ENCODE peak calls at places on chromosome 5, in six cellular contexts. One of them, this sample, is unnamed.

GRCh38 chr5:36688722-36689121 is 82.3 kb downstream of the SLC1A3 start:
- DNase-seq in colonic mucosa: no peak
- DNase-seq in stimulated activated naive CD4-positive, alpha-beta T cell treated with Interleukin-2 at 50 U/mL for 16 hours: no peak
- DNase-seq in activated CD4-positive, CD25-positive, alpha-beta regulatory T cell: no peak
- DNase-seq in KG1: peak
- DNase-seq in iPS-NIHi11: peak
- DNase-seq in this sample: no peak

GRCh38 chr5:95445442-95445841 is 54.3 kb downstream of the FAM81B start:
- DNase-seq in colonic mucosa: no peak
- DNase-seq in activated CD4-positive, CD25-positive, alpha-beta regulatory T cell: no peak
- DNase-seq in KG1: no peak
- DNase-seq in iPS-NIHi11: no peak
- DNase-seq in stimulated activated naive CD4-positive, alpha-beta T cell treated with Interleukin-2 at 50 U/mL for 16 hours: no peak
- DNase-seq in this sample: no peak

GRCh38 chr5:42787845-42788244 is 23.8 kb downstream of the SELENOP start:
- DNase-seq in activated CD4-positive, CD25-positive, alpha-beta regulatory T cell: no peak
- DNase-seq in iPS-NIHi11: no peak
- DNase-seq in KG1: no peak
- DNase-seq in colonic mucosa: no peak
- DNase-seq in stimulated activated naive CD4-positive, alpha-beta T cell treated with Interleukin-2 at 50 U/mL for 16 hours: no peak
- DNase-seq in this sample: no peak

GRCh38 chr5:88833371-88834107 is 49.4 kb downstream of the MEF2C start:
- DNase-seq in activated CD4-positive, CD25-positive, alpha-beta regulatory T cell: no peak
- DNase-seq in KG1: no peak
- DNase-seq in colonic mucosa: no peak
- DNase-seq in stimulated activated naive CD4-positive, alpha-beta T cell treated with Interleukin-2 at 50 U/mL for 16 hours: peak
- DNase-seq in iPS-NIHi11: no peak
- DNase-seq in this sample: no peak

GRCh38 chr5:31771045-31771444 is 132.1 kb downstream of the PDZD2 start:
- DNase-seq in stimulated activated naive CD4-positive, alpha-beta T cell treated with Interleukin-2 at 50 U/mL for 16 hours: no peak
- DNase-seq in KG1: no peak
- DNase-seq in activated CD4-positive, CD25-positive, alpha-beta regulatory T cell: no peak
- DNase-seq in iPS-NIHi11: no peak
- DNase-seq in colonic mucosa: no peak
- DNase-seq in this sample: no peak

GRCh38 chr5:79878721-79879336 is 112.2 kb downstream of the MTX3 start:
- DNase-seq in KG1: no peak
- DNase-seq in colonic mucosa: no peak
- DNase-seq in stimulated activated naive CD4-positive, alpha-beta T cell treated with Interleukin-2 at 50 U/mL for 16 hours: no peak
- DNase-seq in iPS-NIHi11: peak
- DNase-seq in activated CD4-positive, CD25-positive, alpha-beta regulatory T cell: no peak
- DNase-seq in this sample: no peak

GRCh38 chr5:9835121-9835770 is 205.1 kb upstream of the TAS2R1 start:
- DNase-seq in iPS-NIHi11: peak
- DNase-seq in colonic mucosa: no peak
- DNase-seq in activated CD4-positive, CD25-positive, alpha-beta regulatory T cell: no peak
- DNase-seq in stimulated activated naive CD4-positive, alpha-beta T cell treated with Interleukin-2 at 50 U/mL for 16 hours: no peak
- DNase-seq in KG1: no peak
- DNase-seq in this sample: no peak

GRCh38 chr5:92022414-92022813 is 639.3 kb upstream of the ARRDC3 start:
- DNase-seq in KG1: no peak
- DNase-seq in iPS-NIHi11: no peak
- DNase-seq in stimulated activated naive CD4-positive, alpha-beta T cell treated with Interleukin-2 at 50 U/mL for 16 hours: no peak
- DNase-seq in colonic mucosa: no peak
- DNase-seq in activated CD4-positive, CD25-positive, alpha-beta regulatory T cell: no peak
- DNase-seq in this sample: no peak

GRCh38 chr5:43042176-43042625 is 2.1 kb upstream of the ANXA2R start:
- DNase-seq in iPS-NIHi11: no peak
- DNase-seq in KG1: no peak
- DNase-seq in activated CD4-positive, CD25-positive, alpha-beta regulatory T cell: peak
- DNase-seq in stimulated activated naive CD4-positive, alpha-beta T cell treated with Interleukin-2 at 50 U/mL for 16 hours: peak
- DNase-seq in colonic mucosa: peak
- DNase-seq in this sample: no peak

GRCh38 chr5:132469380-132470372 is 20.9 kb downstream of the IRF1 start:
- DNase-seq in KG1: no peak
- DNase-seq in iPS-NIHi11: no peak
- DNase-seq in activated CD4-positive, CD25-positive, alpha-beta regulatory T cell: no peak
- DNase-seq in colonic mucosa: no peak
- DNase-seq in stimulated activated naive CD4-positive, alpha-beta T cell treated with Interleukin-2 at 50 U/mL for 16 hours: no peak
- DNase-seq in this sample: no peak

GRCh38 chr5:34639852-34640626 is 16.1 kb upstream of the RAI14 start:
- DNase-seq in activated CD4-positive, CD25-positive, alpha-beta regulatory T cell: no peak
- DNase-seq in stimulated activated naive CD4-positive, alpha-beta T cell treated with Interleukin-2 at 50 U/mL for 16 hours: no peak
- DNase-seq in KG1: no peak
- DNase-seq in colonic mucosa: no peak
- DNase-seq in iPS-NIHi11: no peak
- DNase-seq in this sample: no peak

GRCh38 chr5:25091917-25092316 is 447.1 kb upstream of the CDH10 start:
- DNase-seq in KG1: no peak
- DNase-seq in stimulated activated naive CD4-positive, alpha-beta T cell treated with Interleukin-2 at 50 U/mL for 16 hours: no peak
- DNase-seq in activated CD4-positive, CD25-positive, alpha-beta regulatory T cell: no peak
- DNase-seq in iPS-NIHi11: no peak
- DNase-seq in colonic mucosa: no peak
- DNase-seq in this sample: no peak

GRCh38 chr5:61919920-61920319 is 386.1 kb upstream of the KIF2A start:
- DNase-seq in iPS-NIHi11: no peak
- DNase-seq in KG1: no peak
- DNase-seq in stimulated activated naive CD4-positive, alpha-beta T cell treated with Interleukin-2 at 50 U/mL for 16 hours: no peak
- DNase-seq in colonic mucosa: no peak
- DNase-seq in activated CD4-positive, CD25-positive, alpha-beta regulatory T cell: no peak
- DNase-seq in this sample: peak

GRCh38 chr5:163760498-163760897 is 255.1 kb downstream of the MAT2B start:
- DNase-seq in stimulated activated naive CD4-positive, alpha-beta T cell treated with Interleukin-2 at 50 U/mL for 16 hours: no peak
- DNase-seq in iPS-NIHi11: no peak
- DNase-seq in KG1: no peak
- DNase-seq in colonic mucosa: no peak
- DNase-seq in activated CD4-positive, CD25-positive, alpha-beta regulatory T cell: no peak
- DNase-seq in this sample: peak

GRCh38 chr5:128597151-128597550 is 59.1 kb upstream of the FBN2 start:
- DNase-seq in stimulated activated naive CD4-positive, alpha-beta T cell treated with Interleukin-2 at 50 U/mL for 16 hours: no peak
- DNase-seq in activated CD4-positive, CD25-positive, alpha-beta regulatory T cell: no peak
- DNase-seq in KG1: no peak
- DNase-seq in iPS-NIHi11: no peak
- DNase-seq in colonic mucosa: no peak
- DNase-seq in this sample: no peak

GRCh38 chr5:79736528-79737514 is 47.2 kb downstream of the CMYA5 start:
- DNase-seq in colonic mucosa: no peak
- DNase-seq in stimulated activated naive CD4-positive, alpha-beta T cell treated with Interleukin-2 at 50 U/mL for 16 hours: no peak
- DNase-seq in iPS-NIHi11: no peak
- DNase-seq in KG1: no peak
- DNase-seq in activated CD4-positive, CD25-positive, alpha-beta regulatory T cell: no peak
- DNase-seq in this sample: no peak

GRCh38 chr5:157827429-157827828 is 31.5 kb downstream of the CLINT1 start:
- DNase-seq in colonic mucosa: no peak
- DNase-seq in stimulated activated naive CD4-positive, alpha-beta T cell treated with Interleukin-2 at 50 U/mL for 16 hours: no peak
- DNase-seq in iPS-NIHi11: no peak
- DNase-seq in KG1: no peak
- DNase-seq in activated CD4-positive, CD25-positive, alpha-beta regulatory T cell: no peak
- DNase-seq in this sample: no peak

GRCh38 chr5:178940569-178941360 is at the start of gene ZNF454:
- DNase-seq in activated CD4-positive, CD25-positive, alpha-beta regulatory T cell: no peak
- DNase-seq in stimulated activated naive CD4-positive, alpha-beta T cell treated with Interleukin-2 at 50 U/mL for 16 hours: no peak
- DNase-seq in colonic mucosa: peak
- DNase-seq in KG1: no peak
- DNase-seq in iPS-NIHi11: peak
- DNase-seq in this sample: peak

GRCh38 chr5:172334641-172335040 is 51.1 kb upstream of the UBTD2 start:
- DNase-seq in iPS-NIHi11: no peak
- DNase-seq in stimulated activated naive CD4-positive, alpha-beta T cell treated with Interleukin-2 at 50 U/mL for 16 hours: no peak
- DNase-seq in activated CD4-positive, CD25-positive, alpha-beta regulatory T cell: no peak
- DNase-seq in colonic mucosa: no peak
- DNase-seq in KG1: no peak
- DNase-seq in this sample: no peak

GRCh38 chr5:178376906-178377582 is 144.4 kb upstream of the PHYKPL start:
- DNase-seq in KG1: no peak
- DNase-seq in colonic mucosa: no peak
- DNase-seq in activated CD4-positive, CD25-positive, alpha-beta regulatory T cell: no peak
- DNase-seq in stimulated activated naive CD4-positive, alpha-beta T cell treated with Interleukin-2 at 50 U/mL for 16 hours: no peak
- DNase-seq in iPS-NIHi11: no peak
- DNase-seq in this sample: no peak

GRCh38 chr5:51302358-51302757 is 80.9 kb upstream of the ISL1 start:
- DNase-seq in colonic mucosa: no peak
- DNase-seq in stimulated activated naive CD4-positive, alpha-beta T cell treated with Interleukin-2 at 50 U/mL for 16 hours: no peak
- DNase-seq in iPS-NIHi11: peak
- DNase-seq in activated CD4-positive, CD25-positive, alpha-beta regulatory T cell: no peak
- DNase-seq in KG1: no peak
- DNase-seq in this sample: no peak

GRCh38 chr5:179143446-179143845 is 83.3 kb downstream of the ZNF354C start:
- DNase-seq in KG1: no peak
- DNase-seq in activated CD4-positive, CD25-positive, alpha-beta regulatory T cell: no peak
- DNase-seq in colonic mucosa: no peak
- DNase-seq in iPS-NIHi11: peak
- DNase-seq in stimulated activated naive CD4-positive, alpha-beta T cell treated with Interleukin-2 at 50 U/mL for 16 hours: no peak
- DNase-seq in this sample: no peak

GRCh38 chr5:132410451-132411381 is 41.2 kb downstream of the SLC22A5 start:
- DNase-seq in KG1: peak
- DNase-seq in stimulated activated naive CD4-positive, alpha-beta T cell treated with Interleukin-2 at 50 U/mL for 16 hours: peak
- DNase-seq in colonic mucosa: peak
- DNase-seq in iPS-NIHi11: peak
- DNase-seq in activated CD4-positive, CD25-positive, alpha-beta regulatory T cell: peak
- DNase-seq in this sample: no peak

GRCh38 chr5:642481-642880 is 30.3 kb downstream of the CEP72 start:
- DNase-seq in colonic mucosa: no peak
- DNase-seq in activated CD4-positive, CD25-positive, alpha-beta regulatory T cell: no peak
- DNase-seq in stimulated activated naive CD4-positive, alpha-beta T cell treated with Interleukin-2 at 50 U/mL for 16 hours: no peak
- DNase-seq in iPS-NIHi11: no peak
- DNase-seq in KG1: no peak
- DNase-seq in this sample: no peak

GRCh38 chr5:113035096-113035495 is 58.5 kb downstream of the DCP2 start:
- DNase-seq in activated CD4-positive, CD25-positive, alpha-beta regulatory T cell: no peak
- DNase-seq in KG1: no peak
- DNase-seq in stimulated activated naive CD4-positive, alpha-beta T cell treated with Interleukin-2 at 50 U/mL for 16 hours: no peak
- DNase-seq in colonic mucosa: no peak
- DNase-seq in iPS-NIHi11: no peak
- DNase-seq in this sample: no peak

GRCh38 chr5:110018509-110018908 is 328.8 kb downstream of the MAN2A1 start:
- DNase-seq in activated CD4-positive, CD25-positive, alpha-beta regulatory T cell: no peak
- DNase-seq in iPS-NIHi11: no peak
- DNase-seq in stimulated activated naive CD4-positive, alpha-beta T cell treated with Interleukin-2 at 50 U/mL for 16 hours: no peak
- DNase-seq in KG1: no peak
- DNase-seq in colonic mucosa: no peak
- DNase-seq in this sample: no peak

GRCh38 chr5:37665272-37665671 is 174.6 kb downstream of the GDNF start:
- DNase-seq in stimulated activated naive CD4-positive, alpha-beta T cell treated with Interleukin-2 at 50 U/mL for 16 hours: no peak
- DNase-seq in KG1: no peak
- DNase-seq in activated CD4-positive, CD25-positive, alpha-beta regulatory T cell: no peak
- DNase-seq in iPS-NIHi11: no peak
- DNase-seq in colonic mucosa: no peak
- DNase-seq in this sample: no peak

GRCh38 chr5:73278693-73279092 is 105.7 kb downstream of the TMEM174 start:
- DNase-seq in KG1: no peak
- DNase-seq in stimulated activated naive CD4-positive, alpha-beta T cell treated with Interleukin-2 at 50 U/mL for 16 hours: no peak
- DNase-seq in activated CD4-positive, CD25-positive, alpha-beta regulatory T cell: no peak
- DNase-seq in colonic mucosa: no peak
- DNase-seq in iPS-NIHi11: no peak
- DNase-seq in this sample: peak

This sample was measured in epithelial cell of prostate.